ENCODE peak calls at places on chromosomes 1 and 21, in eight cellular contexts. R, T, Y, C, K, S, M and E are unnamed samples.

GRCh38 chr1:234545512-234546386 is 64.2 kb downstream of the IRF2BP2 start:
- DNase-seq in K (peak), Y (no peak), C (no peak), T (no peak), S (no peak), M (no peak), R (no peak), E (no peak)

GRCh38 chr21:17435565-17436543 is 77.0 kb upstream of the CXADR start:
- DNase-seq in K (no peak), Y (no peak), T (no peak), S (no peak), C (no peak), M (no peak), R (no peak), E (no peak)

GRCh38 chr1:38826262-38826661 is 33.3 kb downstream of the RRAGC start:
- DNase-seq in M (no peak), Y (no peak), R (no peak), C (no peak), T (no peak), S (no peak), K (no peak), E (no peak)

GRCh38 chr1:43275826-43276620 is 6.2 kb downstream of the TMEM125 start:
- DNase-seq in M (no peak), R (no peak), T (no peak), C (no peak), S (no peak), Y (peak), K (no peak), E (no peak)

GRCh38 chr1:43358121-43358745 is 548 bp upstream of the CDC20 start:
- DNase-seq in R (no peak), M (peak), T (peak), K (peak), Y (no peak), S (peak), C (no peak), E (peak)

GRCh38 chr1:51578383-51579109 is 38.3 kb upstream of the OSBPL9 start:
- DNase-seq in C (no peak), Y (no peak), R (no peak), M (no peak), S (no peak), T (no peak), K (no peak), E (no peak)

GRCh38 chr1:6352138-6352563 is 41.4 kb downstream of the ACOT7 start:
- DNase-seq in Y (no peak), T (peak), R (no peak), K (peak), S (peak), C (no peak), M (no peak), E (no peak)

GRCh38 chr1:108512239-108513071 is 47.4 kb upstream of the EEIG2 start:
- DNase-seq in K (no peak), M (no peak), C (no peak), S (peak), T (no peak), Y (no peak), R (no peak), E (no peak)

GRCh38 chr1:210252621-210253041 is 20.0 kb downstream of the SERTAD4 start:
- DNase-seq in S (no peak), R (no peak), K (peak), Y (no peak), M (peak), C (peak), T (peak), E (no peak)

GRCh38 chr1:8370046-8370881 is 52.4 kb downstream of the SLC45A1 start:
- DNase-seq in S (no peak), C (no peak), T (no peak), R (no peak), Y (no peak), M (no peak), K (no peak), E (no peak)

GRCh38 chr1:205920159-205920558 is 23.1 kb downstream of the SLC26A9 start:
- DNase-seq in T (no peak), S (no peak), Y (peak), K (no peak), R (no peak), M (no peak), C (no peak), E (no peak)

GRCh38 chr1:29635501-29636263 is 399.4 kb downstream of the PTPRU start:
- DNase-seq in C (no peak), K (no peak), Y (no peak), T (no peak), R (no peak), S (no peak), M (no peak), E (no peak)

GRCh38 chr1:160549665-160550006 is 26.6 kb upstream of the SLAMF6 start:
- DNase-seq in M (no peak), Y (no peak), C (no peak), R (no peak), T (no peak), S (no peak), K (no peak), E (no peak)

GRCh38 chr1:13733705-13734104 is 33.7 kb downstream of the PRDM2 start:
- DNase-seq in T (no peak), C (no peak), R (no peak), S (no peak), Y (no peak), K (no peak), M (no peak), E (no peak)

GRCh38 chr1:22447581-22448215 is 4.0 kb upstream of the ZBTB40 start:
- DNase-seq in C (no peak), K (no peak), S (peak), Y (no peak), M (no peak), T (no peak), R (no peak), E (no peak)

GRCh38 chr1:233300326-233300725 is 4.8 kb upstream of the PCNX2 start:
- DNase-seq in R (no peak), S (no peak), K (no peak), C (no peak), M (no peak), Y (no peak), T (no peak), E (no peak)

GRCh38 chr1:20574686-20575543 is 14.0 kb upstream of the CDA start:
- DNase-seq in K (peak), S (peak), M (peak), Y (peak), C (peak), R (peak), T (peak), E (peak)

GRCh38 chr21:39694750-39695149 is 50.2 kb upstream of the IGSF5 start:
- DNase-seq in M (no peak), T (no peak), K (no peak), Y (no peak), S (no peak), C (no peak), R (no peak), E (no peak)

GRCh38 chr1:197787056-197787455 is 11.8 kb upstream of the DENND1B start:
- DNase-seq in R (no peak), M (no peak), T (no peak), K (no peak), C (no peak), S (peak), Y (no peak), E (no peak)

GRCh38 chr21:37001446-37001845 is 5.1 kb upstream of the RIPPLY3 start:
- DNase-seq in Y (no peak), K (no peak), M (no peak), C (no peak), R (no peak), T (no peak), S (no peak), E (no peak)

GRCh38 chr1:29870621-29871020 is 634.3 kb downstream of the PTPRU start:
- DNase-seq in C (no peak), M (no peak), T (no peak), K (no peak), S (no peak), Y (no peak), R (no peak), E (no peak)

GRCh38 chr21:33783580-33783979 is 132.0 kb downstream of the ATP5PO start:
- DNase-seq in C (no peak), T (no peak), S (no peak), M (no peak), K (no peak), R (no peak), Y (no peak), E (no peak)

GRCh38 chr1:12499574-12500245 is 118.3 kb downstream of the DHRS3 start:
- DNase-seq in R (no peak), Y (no peak), S (no peak), C (no peak), K (no peak), M (no peak), T (no peak), E (no peak)